ENCODE peak calls at places on chromosome 5, in five cellular contexts. One of them, this sample, is unnamed.

GRCh38 chr5:37645707-37646106 is 194.1 kb downstream of the GDNF start:
- DNase-seq in kidney epithelial cell: no peak
- DNase-seq in mesothelial cell of epicardium: no peak
- DNase-seq in cardiac muscle cell: no peak
- DNase-seq in AG04450: no peak
- DNase-seq in this sample: no peak

GRCh38 chr5:10543585-10544040 is 20.3 kb upstream of the ANKRD33B start:
- DNase-seq in kidney epithelial cell: no peak
- DNase-seq in cardiac muscle cell: no peak
- DNase-seq in mesothelial cell of epicardium: no peak
- DNase-seq in AG04450: no peak
- DNase-seq in this sample: no peak

GRCh38 chr5:165397521-165397920 is 1892.1 kb downstream of the MAT2B start:
- DNase-seq in AG04450: no peak
- DNase-seq in cardiac muscle cell: no peak
- DNase-seq in kidney epithelial cell: no peak
- DNase-seq in mesothelial cell of epicardium: no peak
- DNase-seq in this sample: no peak

GRCh38 chr5:159331099-159331973 is 1.0 kb upstream of the IL12B start:
- DNase-seq in kidney epithelial cell: no peak
- DNase-seq in mesothelial cell of epicardium: peak; percentile 58
- DNase-seq in AG04450: no peak
- DNase-seq in cardiac muscle cell: peak; percentile 64
- DNase-seq in this sample: no peak

GRCh38 chr5:165086424-165086823 is 1581.0 kb downstream of the MAT2B start:
- DNase-seq in cardiac muscle cell: no peak
- DNase-seq in AG04450: no peak
- DNase-seq in kidney epithelial cell: no peak
- DNase-seq in mesothelial cell of epicardium: no peak
- DNase-seq in this sample: no peak

GRCh38 chr5:152256580-152256979 is 148.5 kb downstream of the NMUR2 start:
- DNase-seq in cardiac muscle cell: no peak
- DNase-seq in AG04450: no peak
- DNase-seq in mesothelial cell of epicardium: no peak
- DNase-seq in kidney epithelial cell: no peak
- DNase-seq in this sample: no peak

GRCh38 chr5:181133610-181134231 is 2.8 kb upstream of the OR2V1 start:
- DNase-seq in kidney epithelial cell: peak; percentile 62
- DNase-seq in mesothelial cell of epicardium: no peak
- DNase-seq in AG04450: peak; percentile 26
- DNase-seq in cardiac muscle cell: peak; percentile 62
- DNase-seq in this sample: peak; percentile 29

GRCh38 chr5:94690778-94691177 is 72.3 kb downstream of the SLF1 start:
- DNase-seq in kidney epithelial cell: no peak
- DNase-seq in mesothelial cell of epicardium: no peak
- DNase-seq in AG04450: no peak
- DNase-seq in cardiac muscle cell: peak; percentile 10
- DNase-seq in this sample: no peak

GRCh38 chr5:148739524-148739923 is 85.2 kb upstream of the HTR4 start:
- DNase-seq in AG04450: no peak
- DNase-seq in mesothelial cell of epicardium: no peak
- DNase-seq in cardiac muscle cell: no peak
- DNase-seq in kidney epithelial cell: no peak
- DNase-seq in this sample: no peak

GRCh38 chr5:107672212-107673105 is 1.7 kb upstream of the EFNA5 start:
- DNase-seq in kidney epithelial cell: peak; percentile 98
- DNase-seq in AG04450: peak; percentile 84
- DNase-seq in cardiac muscle cell: peak; percentile 98
- DNase-seq in mesothelial cell of epicardium: peak; percentile 69
- DNase-seq in this sample: peak; percentile 93

GRCh38 chr5:145680169-145680568 is 155.0 kb downstream of the PRELID2 start:
- DNase-seq in cardiac muscle cell: no peak
- DNase-seq in AG04450: no peak
- DNase-seq in kidney epithelial cell: no peak
- DNase-seq in mesothelial cell of epicardium: no peak
- DNase-seq in this sample: no peak

GRCh38 chr5:145775893-145776444 is 59.2 kb downstream of the PRELID2 start:
- DNase-seq in AG04450: peak; percentile 36
- DNase-seq in kidney epithelial cell: peak; percentile 71
- DNase-seq in mesothelial cell of epicardium: no peak
- DNase-seq in cardiac muscle cell: peak; percentile 94
- DNase-seq in this sample: peak; percentile 56

GRCh38 chr5:62475072-62475471 is 62.5 kb downstream of the IPO11 start:
- DNase-seq in AG04450: no peak
- DNase-seq in kidney epithelial cell: peak; percentile 39
- DNase-seq in cardiac muscle cell: peak; percentile 77
- DNase-seq in mesothelial cell of epicardium: no peak
- DNase-seq in this sample: peak; percentile 47

GRCh38 chr5:54563083-54563761 is 45.7 kb downstream of the SNX18 start:
- DNase-seq in cardiac muscle cell: no peak
- DNase-seq in mesothelial cell of epicardium: no peak
- DNase-seq in kidney epithelial cell: no peak
- DNase-seq in AG04450: no peak
- DNase-seq in this sample: no peak

GRCh38 chr5:53997736-53998627 is 312.4 kb downstream of the ARL15 start:
- DNase-seq in kidney epithelial cell: no peak
- DNase-seq in cardiac muscle cell: no peak
- DNase-seq in AG04450: no peak
- DNase-seq in mesothelial cell of epicardium: no peak
- DNase-seq in this sample: no peak

GRCh38 chr5:69528015-69528414 is 32.0 kb upstream of the GTF2H2C start:
- DNase-seq in kidney epithelial cell: no peak
- DNase-seq in cardiac muscle cell: no peak
- DNase-seq in mesothelial cell of epicardium: no peak
- DNase-seq in AG04450: no peak
- DNase-seq in this sample: no peak

GRCh38 chr5:14221768-14222167 is 78.6 kb downstream of the TRIO start:
- DNase-seq in mesothelial cell of epicardium: no peak
- DNase-seq in kidney epithelial cell: no peak
- DNase-seq in cardiac muscle cell: no peak
- DNase-seq in AG04450: no peak
- DNase-seq in this sample: no peak

GRCh38 chr5:66436721-66437120 is 159.5 kb upstream of the MAST4 start:
- DNase-seq in AG04450: no peak
- DNase-seq in cardiac muscle cell: no peak
- DNase-seq in mesothelial cell of epicardium: no peak
- DNase-seq in kidney epithelial cell: no peak
- DNase-seq in this sample: no peak

GRCh38 chr5:43191740-43192557 is at the start of gene NIM1K:
- DNase-seq in AG04450: no peak
- DNase-seq in kidney epithelial cell: no peak
- DNase-seq in mesothelial cell of epicardium: peak; percentile 24
- DNase-seq in cardiac muscle cell: peak; percentile 60
- DNase-seq in this sample: no peak

GRCh38 chr5:149837680-149838269 is 106.8 kb downstream of the PDE6A start:
- DNase-seq in AG04450: peak; percentile 29
- DNase-seq in mesothelial cell of epicardium: peak; percentile 42
- DNase-seq in kidney epithelial cell: no peak
- DNase-seq in cardiac muscle cell: peak; percentile 77
- DNase-seq in this sample: no peak

GRCh38 chr5:93573627-93573974 is 7.4 kb downstream of the NR2F1-AS1 start:
- DNase-seq in kidney epithelial cell: no peak
- DNase-seq in mesothelial cell of epicardium: no peak
- DNase-seq in AG04450: no peak
- DNase-seq in cardiac muscle cell: no peak
- DNase-seq in this sample: no peak

GRCh38 chr5:35405938-35406337 is 175.7 kb upstream of the PRLR start:
- DNase-seq in kidney epithelial cell: no peak
- DNase-seq in mesothelial cell of epicardium: no peak
- DNase-seq in AG04450: no peak
- DNase-seq in cardiac muscle cell: no peak
- DNase-seq in this sample: no peak

GRCh38 chr5:179780343-179780742 is 13.4 kb upstream of the LTC4S start:
- DNase-seq in cardiac muscle cell: no peak
- DNase-seq in AG04450: no peak
- DNase-seq in mesothelial cell of epicardium: no peak
- DNase-seq in kidney epithelial cell: no peak
- DNase-seq in this sample: no peak

GRCh38 chr5:44845777-44846176 is 37.0 kb downstream of the MRPS30 start:
- DNase-seq in mesothelial cell of epicardium: no peak
- DNase-seq in kidney epithelial cell: no peak
- DNase-seq in AG04450: no peak
- DNase-seq in cardiac muscle cell: no peak
- DNase-seq in this sample: no peak

GRCh38 chr5:107786424-107786823 is 115.7 kb upstream of the EFNA5 start:
- DNase-seq in AG04450: no peak
- DNase-seq in kidney epithelial cell: no peak
- DNase-seq in cardiac muscle cell: no peak
- DNase-seq in mesothelial cell of epicardium: no peak
- DNase-seq in this sample: no peak

GRCh38 chr5:140146523-140146842 is 20.7 kb downstream of the IGIP start:
- DNase-seq in cardiac muscle cell: no peak
- DNase-seq in AG04450: no peak
- DNase-seq in kidney epithelial cell: no peak
- DNase-seq in mesothelial cell of epicardium: no peak
- DNase-seq in this sample: no peak

GRCh38 chr5:131394128-131394527 is 130.3 kb downstream of the CDC42SE2 start:
- DNase-seq in AG04450: no peak
- DNase-seq in kidney epithelial cell: peak; percentile 76
- DNase-seq in cardiac muscle cell: peak; percentile 63
- DNase-seq in mesothelial cell of epicardium: no peak
- DNase-seq in this sample: peak; percentile 93

GRCh38 chr5:32511778-32512374 is 67.3 kb upstream of the ZFR start:
- DNase-seq in mesothelial cell of epicardium: no peak
- DNase-seq in kidney epithelial cell: no peak
- DNase-seq in AG04450: no peak
- DNase-seq in cardiac muscle cell: no peak
- DNase-seq in this sample: no peak

DNA sequence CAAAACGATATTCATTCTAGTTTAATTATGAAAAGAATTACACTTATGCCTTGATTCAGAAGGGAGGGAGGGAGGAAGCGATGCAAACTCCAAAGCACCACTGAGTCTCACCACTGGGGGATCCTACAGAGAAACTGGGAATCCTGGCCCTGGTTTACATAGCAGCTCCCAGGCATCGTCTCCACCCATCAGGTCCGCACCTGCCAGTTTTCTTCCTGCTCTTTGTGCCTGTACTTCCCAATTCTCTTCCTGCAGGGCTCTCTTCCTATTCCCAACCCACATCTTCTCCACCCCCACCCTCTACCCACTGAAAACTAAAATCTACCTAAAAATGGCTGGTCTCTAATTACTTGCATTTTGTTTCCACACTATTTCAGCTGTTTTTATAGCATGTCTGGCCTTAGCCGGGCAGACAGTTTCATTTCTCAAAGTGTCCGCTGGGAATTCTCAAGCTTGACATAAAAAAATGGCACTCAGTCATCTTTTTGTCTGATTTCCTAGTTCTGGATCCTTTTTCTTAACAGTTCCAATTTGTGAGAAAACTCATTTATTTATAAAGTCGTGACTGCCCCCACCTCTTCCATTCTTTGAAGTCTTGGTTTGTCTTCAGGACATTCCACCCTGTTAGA is 1.6 kb upstream of the TNIP1 start:
- DNase-seq in kidney epithelial cell: no peak
- DNase-seq in cardiac muscle cell: peak; percentile 46
- DNase-seq in mesothelial cell of epicardium: no peak
- DNase-seq in AG04450: no peak
- DNase-seq in this sample: no peak
- TF ChIP-seq CTCF in kidney epithelial cell: peak; percentile 40
- TF ChIP-seq CTCF in cardiac muscle cell: peak; percentile 31
- TF ChIP-seq CTCF in mesothelial cell of epicardium: peak; percentile 47
- TF ChIP-seq CTCF in AG04450: peak; percentile 55
- TF ChIP-seq CTCF in this sample: peak; percentile 26

GRCh38 chr5:153783278-153783677 is 255.4 kb downstream of the FAM114A2 start:
- DNase-seq in mesothelial cell of epicardium: no peak
- DNase-seq in cardiac muscle cell: no peak
- DNase-seq in AG04450: no peak
- DNase-seq in kidney epithelial cell: no peak
- DNase-seq in this sample: no peak
- TF ChIP-seq CTCF in mesothelial cell of epicardium: no peak
- TF ChIP-seq CTCF in cardiac muscle cell: no peak
- TF ChIP-seq CTCF in AG04450: no peak
- TF ChIP-seq CTCF in kidney epithelial cell: no peak
- TF ChIP-seq CTCF in this sample: no peak

GRCh38 chr5:19555876-19556275 is 432.1 kb downstream of the CDH18 start:
- DNase-seq in cardiac muscle cell: no peak
- DNase-seq in AG04450: no peak
- DNase-seq in kidney epithelial cell: no peak
- DNase-seq in mesothelial cell of epicardium: no peak
- DNase-seq in this sample: no peak

GRCh38 chr5:19555436-19555835 is 432.6 kb downstream of the CDH18 start:
- DNase-seq in cardiac muscle cell: no peak
- DNase-seq in kidney epithelial cell: no peak
- DNase-seq in mesothelial cell of epicardium: no peak
- DNase-seq in AG04450: no peak
- DNase-seq in this sample: no peak

DNA sequence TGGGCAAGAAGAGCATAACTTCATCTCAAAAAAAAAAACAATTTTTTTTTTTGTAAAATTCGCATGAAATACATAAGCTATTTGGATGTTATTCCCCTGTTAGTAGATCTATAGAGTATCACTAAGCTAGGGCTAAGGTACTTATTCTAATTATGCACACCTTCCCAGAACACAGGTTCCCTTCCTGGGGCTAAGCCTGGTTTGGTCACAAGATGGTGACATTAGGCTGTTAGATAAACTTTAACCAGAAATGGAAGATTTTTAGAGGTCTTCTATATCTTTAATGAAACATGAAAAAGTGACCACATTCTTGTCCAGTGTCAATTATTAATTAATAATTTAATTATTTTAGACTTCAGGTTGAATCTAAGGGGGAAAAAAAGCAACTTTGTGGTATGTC is 433.5 kb downstream of the CDH18 start:
- DNase-seq in AG04450: no peak
- DNase-seq in kidney epithelial cell: no peak
- DNase-seq in cardiac muscle cell: no peak
- DNase-seq in mesothelial cell of epicardium: no peak
- DNase-seq in this sample: no peak
- TF ChIP-seq CTCF in AG04450: no peak
- TF ChIP-seq CTCF in kidney epithelial cell: no peak
- TF ChIP-seq CTCF in cardiac muscle cell: no peak
- TF ChIP-seq CTCF in mesothelial cell of epicardium: no peak
- TF ChIP-seq CTCF in this sample: peak; percentile 10

DNA sequence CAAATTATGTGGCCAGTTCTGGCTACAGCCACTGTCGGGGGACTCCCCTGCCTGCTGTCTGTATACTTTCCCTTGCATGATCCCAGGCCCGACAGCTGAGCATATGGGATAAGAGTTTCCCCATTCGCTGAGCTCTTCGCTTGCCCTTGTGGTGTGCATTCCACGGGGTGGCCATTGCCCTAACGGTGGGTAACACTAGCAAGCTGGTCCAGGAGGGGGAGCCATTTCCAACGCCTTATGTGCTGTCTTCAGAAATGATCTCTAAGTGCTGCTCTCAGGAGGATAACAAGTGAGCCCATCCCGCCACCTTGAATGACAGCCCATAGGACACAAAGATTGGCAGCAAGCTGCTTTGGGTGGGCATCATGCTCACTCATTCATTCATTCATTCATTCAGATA is 190.9 kb downstream of the FSTL4 start:
- DNase-seq in AG04450: no peak
- DNase-seq in cardiac muscle cell: peak; percentile 25
- DNase-seq in kidney epithelial cell: no peak
- DNase-seq in mesothelial cell of epicardium: no peak
- DNase-seq in this sample: no peak
- TF ChIP-seq CTCF in AG04450: peak; percentile 18
- TF ChIP-seq CTCF in cardiac muscle cell: peak; percentile 43
- TF ChIP-seq CTCF in kidney epithelial cell: peak; percentile 44
- TF ChIP-seq CTCF in mesothelial cell of epicardium: peak; percentile 14
- TF ChIP-seq CTCF in this sample: peak; percentile 65

GRCh38 chr5:1468247-1468612 is 23.0 kb upstream of the SLC6A3 start:
- DNase-seq in kidney epithelial cell: no peak
- DNase-seq in AG04450: no peak
- DNase-seq in mesothelial cell of epicardium: no peak
- DNase-seq in cardiac muscle cell: peak; percentile 29
- DNase-seq in this sample: no peak
- TF ChIP-seq CTCF in kidney epithelial cell: peak; percentile 58
- TF ChIP-seq CTCF in AG04450: peak; percentile 43
- TF ChIP-seq CTCF in mesothelial cell of epicardium: peak; percentile 45
- TF ChIP-seq CTCF in cardiac muscle cell: peak; percentile 65
- TF ChIP-seq CTCF in this sample: peak; percentile 72

This sample was measured in epithelial cell of proximal tubule.